ENCODE peak calls at places on chromosomes 2 and 18, in five cellular contexts. One of them, this sample, is unnamed.
A peak's percentile ranks its signal among the peaks of the same experiment; 100 is the strongest.

GRCh38 chr2:5286370-5286769 is 405.8 kb upstream of the SOX11 start:
- DNase-seq in GM12878: no peak
- DNase-seq in K562: no peak
- DNase-seq in SK-N-SH: no peak
- DNase-seq in HepG2: no peak
- DNase-seq in this sample: no peak

GRCh38 chr2:226835420-226835795 is 446 bp upstream of the RHBDD1 start:
- DNase-seq in GM12878: no peak
- DNase-seq in HepG2: no peak
- DNase-seq in K562: peak; percentile 84
- DNase-seq in SK-N-SH: no peak
- DNase-seq in this sample: no peak

GRCh38 chr2:152034257-152034801 is 64.5 kb downstream of the CACNB4 start:
- DNase-seq in GM12878: no peak
- DNase-seq in HepG2: no peak
- DNase-seq in K562: no peak
- DNase-seq in SK-N-SH: no peak
- DNase-seq in this sample: no peak

GRCh38 chr18:46071894-46072867 is at the start of gene PSTPIP2:
- DNase-seq in GM12878: no peak
- DNase-seq in K562: peak; percentile 44
- DNase-seq in SK-N-SH: peak; percentile 84
- DNase-seq in HepG2: no peak
- DNase-seq in this sample: no peak

GRCh38 chr2:118849226-118850170 is 2.0 kb upstream of the EN1 start:
- DNase-seq in K562: no peak
- DNase-seq in GM12878: no peak
- DNase-seq in HepG2: no peak
- DNase-seq in SK-N-SH: no peak
- DNase-seq in this sample: no peak

GRCh38 chr18:75072672-75073371 is 136.1 kb downstream of the PTGR3 start:
- DNase-seq in K562: no peak
- DNase-seq in HepG2: no peak
- DNase-seq in GM12878: no peak
- DNase-seq in SK-N-SH: no peak
- DNase-seq in this sample: no peak

GRCh38 chr2:226159875-226160479 is 639.6 kb downstream of the IRS1 start:
- DNase-seq in HepG2: peak; percentile 99
- DNase-seq in K562: no peak
- DNase-seq in GM12878: no peak
- DNase-seq in SK-N-SH: no peak
- DNase-seq in this sample: no peak

GRCh38 chr2:35081001-35081628 is 1274.5 kb upstream of the CRIM1 start:
- DNase-seq in SK-N-SH: no peak
- DNase-seq in HepG2: no peak
- DNase-seq in GM12878: no peak
- DNase-seq in K562: no peak
- DNase-seq in this sample: no peak

GRCh38 chr2:3172265-3172935 is 205.2 kb downstream of the EIPR1 start:
- DNase-seq in SK-N-SH: no peak
- DNase-seq in HepG2: no peak
- DNase-seq in K562: no peak
- DNase-seq in GM12878: no peak
- DNase-seq in this sample: no peak

GRCh38 chr2:236642584-236643291 is 73.1 kb downstream of the ACKR3 start:
- DNase-seq in HepG2: peak; percentile 18
- DNase-seq in SK-N-SH: no peak
- DNase-seq in K562: no peak
- DNase-seq in GM12878: no peak
- DNase-seq in this sample: no peak

DNA sequence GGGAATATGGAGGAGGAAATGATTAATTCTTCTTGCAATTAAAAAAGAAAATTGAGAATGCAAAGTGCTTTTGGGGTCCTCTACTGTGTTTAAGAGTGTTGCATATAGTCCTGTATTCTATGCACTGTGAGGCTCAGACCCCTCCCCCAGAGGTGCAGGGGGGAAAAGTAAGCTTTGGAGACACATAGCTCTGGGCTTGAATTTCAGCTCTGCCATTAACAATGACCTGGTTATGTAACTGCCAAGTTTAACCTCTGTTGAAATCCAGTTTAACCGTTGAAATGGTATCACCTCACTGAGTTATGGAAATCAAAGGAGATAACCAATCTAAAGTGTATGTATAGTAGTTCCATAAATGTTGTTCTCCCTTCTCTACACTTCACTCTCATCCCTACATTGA is 56.9 kb upstream of the NAB1 start:
- DNase-seq in GM12878: no peak
- DNase-seq in K562: no peak
- DNase-seq in HepG2: no peak
- DNase-seq in SK-N-SH: no peak
- DNase-seq in this sample: no peak
- TF ChIP-seq REST in GM12878: no peak
- TF ChIP-seq REST in K562: no peak
- TF ChIP-seq REST in HepG2: no peak
- TF ChIP-seq REST in SK-N-SH: no peak
- TF ChIP-seq REST in this sample: no peak

DNA sequence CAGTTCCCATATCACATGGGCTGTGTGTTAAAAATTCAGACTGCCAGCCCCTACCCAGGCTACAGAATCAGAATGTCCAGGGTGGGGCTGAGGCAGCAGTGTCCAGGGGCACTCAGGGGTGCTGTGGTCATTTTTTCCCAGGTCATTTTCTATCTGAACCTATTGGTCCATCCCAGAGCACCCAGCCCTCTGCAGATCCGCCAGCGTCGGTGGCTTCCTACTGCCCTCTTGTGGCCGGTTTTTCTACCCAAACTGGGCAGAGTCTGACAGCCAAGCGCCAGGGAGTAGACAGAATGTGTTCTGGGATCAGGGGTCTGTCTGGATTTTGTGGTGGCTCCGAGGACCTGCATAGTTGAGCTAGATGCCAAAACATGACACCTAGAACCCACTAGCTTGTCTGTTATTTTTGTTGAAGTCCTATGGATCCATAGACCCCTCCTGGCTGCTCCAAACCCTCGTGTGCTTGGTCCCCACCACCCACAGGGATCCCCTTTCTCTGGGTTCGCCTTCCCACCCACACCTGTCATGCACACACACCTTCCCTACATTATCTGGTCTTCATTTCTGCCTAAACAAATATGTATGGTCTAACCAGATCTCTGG is 34.1 kb upstream of the RMDN2 start:
- DNase-seq in GM12878: no peak
- DNase-seq in SK-N-SH: peak; percentile 85
- DNase-seq in HepG2: peak; percentile 71
- DNase-seq in K562: peak; percentile 72
- DNase-seq in this sample: peak; percentile 25
- TF ChIP-seq GABPA in GM12878: no peak
- TF ChIP-seq GABPA in SK-N-SH: no peak
- TF ChIP-seq GABPA in HepG2: no peak
- TF ChIP-seq GABPA in K562: no peak
- TF ChIP-seq GABPA in this sample: no peak

GRCh38 chr2:162328424-162329157 is 10.1 kb upstream of the IFIH1 start:
- DNase-seq in HepG2: no peak
- DNase-seq in SK-N-SH: no peak
- DNase-seq in K562: no peak
- DNase-seq in GM12878: no peak
- DNase-seq in this sample: no peak

GRCh38 chr2:162330881-162331280 is 12.4 kb upstream of the IFIH1 start:
- DNase-seq in K562: no peak
- DNase-seq in HepG2: no peak
- DNase-seq in GM12878: no peak
- DNase-seq in SK-N-SH: no peak
- DNase-seq in this sample: no peak

GRCh38 chr2:162333968-162334367 is 10.0 kb upstream of the GCA start:
- DNase-seq in HepG2: peak; percentile 38
- DNase-seq in SK-N-SH: no peak
- DNase-seq in K562: no peak
- DNase-seq in GM12878: no peak
- DNase-seq in this sample: peak; percentile 26
- TF ChIP-seq REST in HepG2: no peak
- TF ChIP-seq REST in SK-N-SH: no peak
- TF ChIP-seq REST in K562: no peak
- TF ChIP-seq REST in GM12878: no peak
- TF ChIP-seq REST in this sample: no peak

GRCh38 chr2:50648031-50648430 is 383.9 kb downstream of the NRXN1 start:
- DNase-seq in K562: no peak
- DNase-seq in GM12878: no peak
- DNase-seq in SK-N-SH: no peak
- DNase-seq in HepG2: no peak
- DNase-seq in this sample: no peak

GRCh38 chr2:50650398-50650810 is 381.5 kb downstream of the NRXN1 start:
- DNase-seq in HepG2: no peak
- DNase-seq in GM12878: no peak
- DNase-seq in SK-N-SH: no peak
- DNase-seq in K562: no peak
- DNase-seq in this sample: no peak

GRCh38 chr2:50645346-50645745 is 386.6 kb downstream of the NRXN1 start:
- DNase-seq in SK-N-SH: no peak
- DNase-seq in K562: no peak
- DNase-seq in HepG2: no peak
- DNase-seq in GM12878: no peak
- DNase-seq in this sample: no peak

DNA sequence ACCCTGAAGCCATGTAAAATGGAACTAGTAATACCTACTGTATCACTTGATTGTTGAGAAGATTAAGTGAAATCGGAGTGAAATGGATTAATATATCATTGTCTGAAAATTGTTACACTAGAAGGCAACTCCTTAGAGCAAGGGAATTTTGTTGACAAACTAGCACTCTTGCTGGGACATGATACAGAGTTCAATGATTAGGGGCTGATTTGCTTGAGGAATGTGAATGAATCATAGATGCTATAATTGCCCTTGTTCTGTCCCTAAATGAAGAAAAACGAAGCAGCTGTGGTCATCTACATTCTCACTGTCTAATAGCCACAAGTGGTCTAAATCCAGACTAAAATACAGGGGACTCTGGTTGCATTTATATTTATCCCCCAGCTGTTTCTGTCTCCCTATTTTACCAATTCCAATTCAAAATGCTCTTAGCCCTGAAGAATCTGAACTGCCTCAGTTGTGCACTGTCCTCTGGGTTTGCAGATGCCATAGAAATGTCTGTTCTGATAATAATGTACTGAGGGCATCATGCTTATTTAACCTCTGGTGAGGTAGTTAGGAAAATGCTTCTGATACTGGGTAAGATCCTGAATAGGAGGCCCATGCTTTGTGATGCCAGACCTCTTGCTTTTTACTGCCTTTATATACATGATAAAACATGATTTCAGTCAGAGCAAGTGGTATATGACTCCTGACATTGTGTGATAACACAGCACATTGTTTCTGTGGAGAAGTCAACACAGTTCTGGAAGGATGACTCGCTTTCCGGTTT is 382.1 kb downstream of the NRXN1 start:
- DNase-seq in GM12878: no peak
- DNase-seq in HepG2: no peak
- DNase-seq in K562: no peak
- DNase-seq in SK-N-SH: no peak
- DNase-seq in this sample: no peak
- TF ChIP-seq GABPA in GM12878: no peak
- TF ChIP-seq GABPA in HepG2: no peak
- TF ChIP-seq GABPA in K562: no peak
- TF ChIP-seq GABPA in SK-N-SH: no peak
- TF ChIP-seq GABPA in this sample: no peak

This sample was measured in HL-60.